ENCODE peak calls at places on chromosomes 11 and 22, in five cellular contexts. S, C, Z, H and O are unnamed samples.

GRCh38 chr22:49564054-49564453 is 263.6 kb downstream of the BRD1 start:
- DNase-seq in S (no peak), C (no peak), Z (no peak), H (no peak), O (no peak)

GRCh38 chr22:22046370-22046769 is 63.8 kb upstream of the TOP3B start:
- DNase-seq in S (no peak), C (no peak), Z (no peak), H (no peak), O (no peak)

GRCh38 chr11:75797796-75798195 is 17.2 kb upstream of the UVRAG start:
- DNase-seq in S (no peak), C (no peak), Z (no peak), H (no peak), O (no peak)

GRCh38 chr11:65391007-65391406 is 4.6 kb downstream of the FRMD8 start:
- DNase-seq in S (no peak), C (no peak), Z (no peak), H (no peak), O (no peak)

GRCh38 chr22:28884754-28885375 is 1.5 kb downstream of the ZNRF3 start:
- DNase-seq in S (no peak), C (no peak), Z (no peak), H (no peak), O (no peak)

GRCh38 chr11:2519879-2520735 is 75.3 kb downstream of the KCNQ1 start:
- DNase-seq in S (peak; percentile 12), C (no peak), Z (no peak), H (no peak), O (no peak)

GRCh38 chr22:25019427-25020184 is 67.1 kb downstream of the KIAA1671 start:
- DNase-seq in S (no peak), C (no peak), Z (no peak), H (no peak), O (no peak)

GRCh38 chr11:59418151-59418550 is 8.1 kb downstream of the OR5A2 start:
- DNase-seq in S (no peak), C (no peak), Z (no peak), H (no peak), O (peak; percentile 28)

GRCh38 chr11:114133548-114134329 is 74.2 kb downstream of the ZBTB16 start:
- DNase-seq in S (no peak), C (no peak), Z (no peak), H (no peak), O (no peak)

GRCh38 chr11:113376156-113376555 is 11.4 kb upstream of the ANKK1 start:
- DNase-seq in S (no peak), C (peak; percentile 77), Z (no peak), H (peak; percentile 52), O (peak; percentile 56)

GRCh38 chr22:35476341-35476740 is 64.3 kb upstream of the RASD2 start:
- DNase-seq in S (no peak), C (no peak), Z (no peak), H (no peak), O (no peak)

GRCh38 chr11:35664977-35665441 is 2.4 kb downstream of the TRIM44 start:
- DNase-seq in S (no peak), C (peak; percentile 14), Z (no peak), H (no peak), O (no peak)